ENCODE peak calls at places on chromosomes 12 and 14, in five cellular contexts. L is A549, N is stomach, V is suprapubic skin, X is K562. S is an unnamed sample.

GRCh38 chr14:78673845-78674244 is 503.7 kb downstream of the NRXN3 start:
- DNase-seq in X (no peak), N (no peak), L (no peak), V (no peak), S (no peak)

GRCh38 chr14:25350802-25351201 is 300.9 kb upstream of the STXBP6 start:
- DNase-seq in X (no peak), N (no peak), L (no peak), V (no peak), S (peak; percentile 80)

GRCh38 chr12:51341259-51342007 is 5.0 kb downstream of the CELA1 start:
- DNase-seq in X (peak; percentile 71), V (no peak), L (peak; percentile 84), N (peak; percentile 75), S (peak; percentile 67)

GRCh38 chr12:128637616-128638606 is 185.8 kb downstream of the SLC15A4 start:
- DNase-seq in V (no peak), L (no peak), N (no peak), X (no peak), S (no peak)

GRCh38 chr14:22781606-22782000 is 15.1 kb downstream of the OXA1L start:
- DNase-seq in N (no peak), L (no peak), X (no peak), V (no peak), S (no peak)

GRCh38 chr12:126891789-126892188 is 1375.2 kb upstream of the TMEM132C start:
- DNase-seq in X (peak; percentile 85), V (no peak), L (no peak), N (no peak), S (no peak)

GRCh38 chr12:91883811-91884210 is 261.8 kb downstream of the BTG1 start:
- DNase-seq in N (no peak), L (no peak), V (no peak), X (no peak), S (no peak)

GRCh38 chr12:93137656-93138612 is 208.8 kb upstream of the EEA1 start:
- DNase-seq in N (no peak), X (peak; percentile 21), V (no peak), L (peak; percentile 40), S (no peak)

DNA sequence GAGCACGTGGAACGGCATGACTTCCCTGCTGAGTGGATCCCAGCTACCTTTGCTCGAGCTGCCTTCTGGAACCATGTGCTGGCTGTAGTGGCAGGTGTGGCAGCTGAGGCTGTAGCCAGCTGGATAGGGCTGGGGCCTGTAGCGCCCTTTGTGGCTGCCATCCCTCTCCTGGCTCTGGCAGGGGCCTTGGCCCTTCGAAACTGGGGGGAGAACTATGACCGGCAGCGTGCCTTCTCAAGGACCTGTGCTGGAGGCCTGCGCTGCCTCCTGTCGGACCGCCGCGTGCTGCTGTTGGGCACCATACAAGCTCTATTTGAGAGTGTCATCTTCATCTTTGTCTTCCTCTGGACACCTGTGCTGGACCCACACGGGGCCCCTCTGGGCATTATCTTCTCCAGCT is 14.8 kb upstream of the ESPL1 start:
- DNase-seq in V (no peak), X (no peak), L (no peak), N (no peak), S (no peak)
- H3K4me3 ChIP-seq in V (peak overlapping the region; percentile 65), X (peak overlapping the region; percentile 96), L (peak overlapping the region; percentile 90), N (peak overlapping the region; percentile 82), S (no peak overlapping the region)

GRCh38 chr12:123752046-123752445 is 10.1 kb upstream of the DNAH10 start:
- DNase-seq in L (no peak), V (no peak), X (no peak), N (no peak), S (no peak)
- H3K27ac ChIP-seq in L (no peak overlapping the region), V (no peak overlapping the region), X (no peak overlapping the region), N (no peak overlapping the region), S (no peak overlapping the region)

GRCh38 chr14:49946320-49947141 is 53.6 kb downstream of the ARF6 start:
- DNase-seq in X (no peak), L (peak; percentile 76), V (no peak), N (peak; percentile 34), S (no peak)
- TF ChIP-seq EP300 in X (no peak), L (no peak), V (no peak), N (no peak), S (no peak)

GRCh38 chr12:19916193-19916498 is 452.2 kb upstream of the PDE3A start:
- DNase-seq in L (no peak), V (no peak), X (no peak), N (no peak), S (no peak)
- H3K4me3 ChIP-seq in L (no peak overlapping the region), V (no peak overlapping the region), X (no peak overlapping the region), N (no peak overlapping the region), S (no peak overlapping the region)

DNA sequence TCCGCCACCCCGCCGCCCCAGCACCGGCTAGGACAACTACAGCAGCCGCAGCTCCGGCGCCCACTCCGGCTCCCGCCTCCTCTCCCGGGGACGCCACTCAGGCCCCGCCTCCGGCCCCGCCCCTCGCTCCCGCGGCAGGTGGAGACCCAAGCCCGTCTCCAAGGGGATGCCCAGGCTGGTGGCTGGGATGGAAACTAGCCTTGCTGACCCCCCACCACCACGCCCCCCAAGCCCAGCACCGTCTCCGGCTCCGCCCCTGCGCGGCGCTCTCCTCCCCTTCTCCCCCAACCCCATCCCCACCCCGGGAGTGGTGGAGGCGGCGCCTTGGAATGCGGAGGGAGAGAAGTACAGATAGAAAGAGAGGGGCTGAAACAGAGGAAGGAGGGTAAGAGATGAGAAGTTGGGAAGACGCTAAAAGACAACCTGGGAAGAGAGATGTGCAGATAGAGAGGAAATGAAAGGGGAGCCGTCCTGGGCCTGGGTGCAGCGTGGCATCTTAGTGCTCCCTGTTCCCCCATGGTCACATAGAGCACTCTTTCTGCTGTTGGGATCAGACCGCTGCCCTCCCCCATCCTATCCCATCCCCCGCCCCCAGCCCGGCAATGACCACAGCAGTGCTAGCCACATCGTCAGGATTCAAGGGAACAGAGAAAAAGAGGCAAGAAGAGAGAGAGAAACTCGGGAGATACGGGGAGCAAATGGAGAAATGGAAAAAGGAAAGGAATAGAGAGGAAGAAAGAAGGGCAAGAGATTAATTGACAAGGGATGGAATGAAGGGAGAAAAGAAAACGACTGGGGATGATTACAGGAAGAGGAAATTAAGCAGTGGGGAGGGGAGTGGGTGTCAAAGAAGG is at the start of gene ITGA7:
- DNase-seq in N (peak; percentile 74), L (peak; percentile 77), V (no peak), X (peak; percentile 86), S (peak; percentile 82)
- H3K27ac ChIP-seq in N (peak within 1 kb of the TSS; percentile 89), L (peak within 1 kb of the TSS; percentile 50), V (peak within 1 kb of the TSS; percentile 50), X (no peak within 1 kb of the TSS), S (no peak within 1 kb of the TSS)

GRCh38 chr12:89352492-89353187 is at the start of gene DUSP6:
- DNase-seq in V (peak; percentile 97), N (peak; percentile 92), X (no peak), L (peak; percentile 98), S (peak; percentile 66)
- TF ChIP-seq EP300 in V (no peak), N (no peak), X (no peak), L (peak; percentile 39), S (no peak)

DNA sequence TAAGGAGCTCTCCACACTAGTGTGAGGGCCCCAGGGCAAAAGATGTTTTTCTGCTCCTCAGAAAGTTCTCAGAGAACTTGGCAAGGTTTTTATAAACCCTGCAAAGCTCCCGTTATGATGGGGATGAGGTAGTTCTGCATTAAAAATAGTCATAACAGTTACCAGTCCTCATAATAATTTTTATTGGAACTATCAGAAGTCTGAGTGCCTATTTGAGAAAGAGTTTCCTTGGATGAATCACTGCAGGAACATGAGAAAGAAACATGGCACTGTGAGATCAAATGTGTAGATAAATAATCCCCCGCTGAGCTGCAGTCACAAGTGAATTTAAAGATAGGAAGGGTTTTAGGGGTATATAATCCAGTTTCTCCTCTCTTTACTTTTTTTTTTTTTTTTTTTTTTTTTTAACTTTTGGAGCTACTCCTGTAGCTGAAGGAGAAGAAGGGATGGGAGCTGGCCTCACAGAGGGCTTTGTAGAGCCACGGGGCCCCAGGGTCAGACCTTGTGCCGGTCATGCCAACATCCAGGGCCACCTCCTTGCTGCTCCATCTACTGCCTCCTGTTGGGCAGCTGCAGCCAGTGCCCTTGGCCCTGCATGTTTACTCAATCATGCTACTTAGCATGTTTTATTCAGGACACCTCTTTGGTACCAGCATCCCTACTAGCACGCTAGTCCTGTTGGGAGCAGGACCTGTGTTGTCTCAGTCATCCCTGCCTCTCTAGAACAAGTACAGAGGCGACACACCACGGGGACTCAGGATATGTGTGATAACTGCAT is 39.5 kb downstream of the EVL start:
- DNase-seq in N (no peak), V (peak; percentile 28), L (no peak), X (no peak), S (no peak)
- H3K4me3 ChIP-seq in N (no peak overlapping the region), V (no peak overlapping the region), L (no peak overlapping the region), X (no peak overlapping the region), S (no peak overlapping the region)

GRCh38 chr12:6363330-6364036 is 11.9 kb downstream of the SCNN1A start:
- DNase-seq in V (no peak), L (peak; percentile 97), N (peak; percentile 84), X (peak; percentile 95), S (peak; percentile 82)

GRCh38 chr12:6363010-6363329 is 12.4 kb downstream of the SCNN1A start:
- DNase-seq in X (no peak), L (no peak), N (no peak), V (no peak), S (no peak)

GRCh38 chr12:6362383-6362782 is 13.0 kb downstream of the SCNN1A start:
- DNase-seq in N (no peak), X (no peak), L (no peak), V (no peak), S (no peak)

GRCh38 chr12:6360578-6361490 is 14.5 kb downstream of the SCNN1A start:
- DNase-seq in V (no peak), N (no peak), X (no peak), L (no peak), S (no peak)

DNA sequence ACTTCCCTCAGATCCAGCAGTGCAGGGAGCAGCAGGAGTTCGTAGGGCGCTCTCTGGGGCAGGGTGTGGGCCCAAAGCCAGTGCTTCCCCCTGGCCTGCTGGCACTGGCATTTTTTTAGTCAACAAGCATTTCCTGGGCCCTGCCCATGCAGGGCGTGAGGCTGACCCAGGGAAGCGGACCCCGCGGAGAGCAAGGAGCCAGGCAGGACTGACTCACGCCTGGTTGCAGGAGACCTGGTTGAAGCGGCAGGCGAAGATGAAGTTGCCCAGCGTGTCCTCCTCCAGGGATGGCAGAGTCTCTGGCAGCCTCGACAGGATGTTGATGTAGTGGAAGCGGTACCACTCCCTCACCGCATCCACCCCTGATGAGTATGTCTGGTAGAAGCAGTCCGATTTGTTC is 13.5 kb downstream of the SCNN1A start:
- DNase-seq in X (no peak), V (no peak), N (peak; percentile 79), L (peak; percentile 92), S (no peak)
- H3K27ac ChIP-seq in X (no peak overlapping the region), V (peak overlapping the region; percentile 99), N (peak overlapping the region; percentile 90), L (peak overlapping the region; percentile 98), S (no peak overlapping the region)

GRCh38 chr12:64650762-64651161 is 40.5 kb downstream of the RASSF3 start:
- DNase-seq in N (peak; percentile 59), X (no peak), V (no peak), L (peak; percentile 49), S (no peak)
- TF ChIP-seq EP300 in N (no peak), X (no peak), V (no peak), L (no peak), S (no peak)

S was measured in ovary.